ENCODE peak calls at places on chromosomes 4 and X, in eight cellular contexts. One of them, this sample, is unnamed. For H3K4me1, the result is how much of the 10 kb centered on the place peaks cover.

GRCh38 chr4:40132816-40133215 is 64.0 kb upstream of the RHOH start:
- DNase-seq in CD8-positive, alpha-beta T cell: no peak
- DNase-seq in PC-3: no peak
- DNase-seq in CD8-positive, alpha-beta memory T cell: no peak
- DNase-seq in body of pancreas: no peak
- DNase-seq in stomach: no peak
- DNase-seq in A549: no peak
- DNase-seq in NT2/D1: no peak
- DNase-seq in this sample: no peak

GRCh38 chrX:132614297-132614696 is 125.5 kb upstream of the MBNL3 start:
- DNase-seq in PC-3: peak
- DNase-seq in A549: peak
- DNase-seq in CD8-positive, alpha-beta T cell: no peak
- DNase-seq in CD8-positive, alpha-beta memory T cell: no peak
- DNase-seq in NT2/D1: no peak
- DNase-seq in stomach: no peak
- DNase-seq in body of pancreas: no peak
- DNase-seq in this sample: no peak

GRCh38 chrX:15170927-15171326 is 99.0 kb downstream of the ASB9 start:
- DNase-seq in A549: no peak
- DNase-seq in PC-3: no peak
- DNase-seq in body of pancreas: no peak
- DNase-seq in stomach: no peak
- DNase-seq in CD8-positive, alpha-beta T cell: no peak
- DNase-seq in NT2/D1: no peak
- DNase-seq in CD8-positive, alpha-beta memory T cell: no peak
- DNase-seq in this sample: no peak

GRCh38 chr4:176981074-176981473 is 188.4 kb upstream of the VEGFC start:
- DNase-seq in CD8-positive, alpha-beta memory T cell: no peak
- DNase-seq in A549: no peak
- DNase-seq in CD8-positive, alpha-beta T cell: no peak
- DNase-seq in PC-3: no peak
- DNase-seq in NT2/D1: no peak
- DNase-seq in body of pancreas: no peak
- DNase-seq in stomach: no peak
- DNase-seq in this sample: no peak

GRCh38 chr4:54668031-54668611 is 10.4 kb downstream of the KIT start:
- DNase-seq in CD8-positive, alpha-beta memory T cell: no peak
- DNase-seq in CD8-positive, alpha-beta T cell: no peak
- DNase-seq in stomach: no peak
- DNase-seq in PC-3: no peak
- DNase-seq in A549: no peak
- DNase-seq in NT2/D1: no peak
- DNase-seq in body of pancreas: no peak
- DNase-seq in this sample: no peak

GRCh38 chr4:139762715-139763114 is 97.1 kb downstream of the MGST2 start:
- DNase-seq in NT2/D1: no peak
- DNase-seq in body of pancreas: no peak
- DNase-seq in CD8-positive, alpha-beta memory T cell: no peak
- DNase-seq in PC-3: no peak
- DNase-seq in CD8-positive, alpha-beta T cell: no peak
- DNase-seq in stomach: no peak
- DNase-seq in A549: no peak
- DNase-seq in this sample: no peak

GRCh38 chr4:164383187-164384181 is 370.4 kb upstream of the SMIM31 start:
- DNase-seq in stomach: no peak
- DNase-seq in PC-3: no peak
- DNase-seq in CD8-positive, alpha-beta T cell: no peak
- DNase-seq in CD8-positive, alpha-beta memory T cell: no peak
- DNase-seq in NT2/D1: peak
- DNase-seq in body of pancreas: no peak
- DNase-seq in A549: peak
- DNase-seq in this sample: no peak

GRCh38 chr4:103075435-103075893 is 1.1 kb downstream of the SLC9B2 start:
- DNase-seq in PC-3: peak
- DNase-seq in A549: peak
- DNase-seq in CD8-positive, alpha-beta T cell: no peak
- DNase-seq in stomach: no peak
- DNase-seq in CD8-positive, alpha-beta memory T cell: no peak
- DNase-seq in body of pancreas: no peak
- DNase-seq in NT2/D1: no peak
- DNase-seq in this sample: no peak

GRCh38 chrX:10514891-10515290 is 105.5 kb downstream of the MID1 start:
- DNase-seq in body of pancreas: no peak
- DNase-seq in PC-3: no peak
- DNase-seq in CD8-positive, alpha-beta T cell: no peak
- DNase-seq in NT2/D1: no peak
- DNase-seq in A549: no peak
- DNase-seq in CD8-positive, alpha-beta memory T cell: no peak
- DNase-seq in stomach: no peak
- DNase-seq in this sample: no peak

GRCh38 chr4:184355857-184356256 is 118.5 kb downstream of the IRF2 start:
- DNase-seq in CD8-positive, alpha-beta memory T cell: no peak
- DNase-seq in PC-3: no peak
- DNase-seq in NT2/D1: no peak
- DNase-seq in A549: no peak
- DNase-seq in CD8-positive, alpha-beta T cell: no peak
- DNase-seq in body of pancreas: no peak
- DNase-seq in stomach: no peak
- DNase-seq in this sample: no peak

GRCh38 chr4:1029957-1030520 is 18.6 kb downstream of the FGFRL1 start:
- DNase-seq in CD8-positive, alpha-beta T cell: no peak
- DNase-seq in stomach: peak
- DNase-seq in body of pancreas: no peak
- DNase-seq in PC-3: no peak
- DNase-seq in CD8-positive, alpha-beta memory T cell: no peak
- DNase-seq in NT2/D1: no peak
- DNase-seq in A549: no peak
- DNase-seq in this sample: no peak

GRCh38 chrX:93538575-93538974 is 134.8 kb downstream of the NAP1L3 start:
- DNase-seq in CD8-positive, alpha-beta memory T cell: no peak
- DNase-seq in NT2/D1: no peak
- DNase-seq in A549: no peak
- DNase-seq in CD8-positive, alpha-beta T cell: no peak
- DNase-seq in stomach: no peak
- DNase-seq in PC-3: peak
- DNase-seq in body of pancreas: no peak
- DNase-seq in this sample: no peak

GRCh38 chr4:148831945-148832344 is 389.7 kb upstream of the NR3C2 start:
- DNase-seq in CD8-positive, alpha-beta memory T cell: no peak
- DNase-seq in A549: peak
- DNase-seq in PC-3: peak
- DNase-seq in body of pancreas: no peak
- DNase-seq in stomach: no peak
- DNase-seq in CD8-positive, alpha-beta T cell: no peak
- DNase-seq in NT2/D1: no peak
- DNase-seq in this sample: no peak

GRCh38 chr4:118783887-118784286 is 52.0 kb downstream of the SEC24D start:
- DNase-seq in NT2/D1: no peak
- DNase-seq in PC-3: no peak
- DNase-seq in body of pancreas: no peak
- DNase-seq in stomach: no peak
- DNase-seq in A549: no peak
- DNase-seq in CD8-positive, alpha-beta memory T cell: no peak
- DNase-seq in CD8-positive, alpha-beta T cell: no peak
- DNase-seq in this sample: no peak

GRCh38 chr4:72568959-72569718 is at the start of gene ADAMTS3:
- DNase-seq in stomach: peak
- DNase-seq in CD8-positive, alpha-beta memory T cell: no peak
- DNase-seq in NT2/D1: peak
- DNase-seq in CD8-positive, alpha-beta T cell: no peak
- DNase-seq in A549: peak
- DNase-seq in body of pancreas: peak
- DNase-seq in PC-3: peak
- DNase-seq in this sample: peak

GRCh38 chr4:132108784-132109183 is 1040.3 kb upstream of the PCDH10 start:
- DNase-seq in A549: no peak
- DNase-seq in CD8-positive, alpha-beta memory T cell: no peak
- DNase-seq in stomach: no peak
- DNase-seq in body of pancreas: no peak
- DNase-seq in PC-3: peak
- DNase-seq in NT2/D1: no peak
- DNase-seq in CD8-positive, alpha-beta T cell: no peak
- DNase-seq in this sample: no peak

GRCh38 chr4:3857316-3857926 is 91.2 kb downstream of the ADRA2C start:
- DNase-seq in body of pancreas: no peak
- DNase-seq in stomach: no peak
- DNase-seq in CD8-positive, alpha-beta memory T cell: no peak
- DNase-seq in A549: no peak
- DNase-seq in NT2/D1: no peak
- DNase-seq in PC-3: no peak
- DNase-seq in CD8-positive, alpha-beta T cell: no peak
- DNase-seq in this sample: no peak
- H3K4me3 ChIP-seq in body of pancreas: no peak
- H3K4me3 ChIP-seq in stomach: no peak
- H3K4me3 ChIP-seq in CD8-positive, alpha-beta memory T cell: no peak
- H3K4me3 ChIP-seq in A549: no peak
- H3K4me3 ChIP-seq in NT2/D1: no peak
- H3K4me3 ChIP-seq in PC-3: no peak
- H3K4me3 ChIP-seq in CD8-positive, alpha-beta T cell: no peak
- H3K4me3 ChIP-seq in this sample: no peak

GRCh38 chr4:7902101-7902553 is 37.5 kb downstream of the AFAP1 start:
- DNase-seq in stomach: no peak
- DNase-seq in CD8-positive, alpha-beta T cell: no peak
- DNase-seq in PC-3: no peak
- DNase-seq in body of pancreas: no peak
- DNase-seq in CD8-positive, alpha-beta memory T cell: no peak
- DNase-seq in NT2/D1: no peak
- DNase-seq in A549: no peak
- DNase-seq in this sample: no peak
- H3K4me1 ChIP-seq in stomach: half or more
- H3K4me1 ChIP-seq in CD8-positive, alpha-beta T cell: under half
- H3K4me1 ChIP-seq in PC-3: under half
- H3K4me1 ChIP-seq in body of pancreas: under half
- H3K4me1 ChIP-seq in CD8-positive, alpha-beta memory T cell: under half
- H3K4me1 ChIP-seq in NT2/D1: under half
- H3K4me1 ChIP-seq in A549: half or more
- H3K4me1 ChIP-seq in this sample: under half

GRCh38 chr4:153528705-153529493 is 62.7 kb downstream of the TMEM131L start:
- DNase-seq in NT2/D1: no peak
- DNase-seq in PC-3: no peak
- DNase-seq in CD8-positive, alpha-beta T cell: no peak
- DNase-seq in stomach: no peak
- DNase-seq in A549: no peak
- DNase-seq in CD8-positive, alpha-beta memory T cell: no peak
- DNase-seq in body of pancreas: no peak
- DNase-seq in this sample: no peak
- H3K4me3 ChIP-seq in NT2/D1: no peak
- H3K4me3 ChIP-seq in PC-3: no peak
- H3K4me3 ChIP-seq in CD8-positive, alpha-beta T cell: peak
- H3K4me3 ChIP-seq in stomach: no peak
- H3K4me3 ChIP-seq in A549: no peak
- H3K4me3 ChIP-seq in CD8-positive, alpha-beta memory T cell: no peak
- H3K4me3 ChIP-seq in body of pancreas: no peak
- H3K4me3 ChIP-seq in this sample: no peak

DNA sequence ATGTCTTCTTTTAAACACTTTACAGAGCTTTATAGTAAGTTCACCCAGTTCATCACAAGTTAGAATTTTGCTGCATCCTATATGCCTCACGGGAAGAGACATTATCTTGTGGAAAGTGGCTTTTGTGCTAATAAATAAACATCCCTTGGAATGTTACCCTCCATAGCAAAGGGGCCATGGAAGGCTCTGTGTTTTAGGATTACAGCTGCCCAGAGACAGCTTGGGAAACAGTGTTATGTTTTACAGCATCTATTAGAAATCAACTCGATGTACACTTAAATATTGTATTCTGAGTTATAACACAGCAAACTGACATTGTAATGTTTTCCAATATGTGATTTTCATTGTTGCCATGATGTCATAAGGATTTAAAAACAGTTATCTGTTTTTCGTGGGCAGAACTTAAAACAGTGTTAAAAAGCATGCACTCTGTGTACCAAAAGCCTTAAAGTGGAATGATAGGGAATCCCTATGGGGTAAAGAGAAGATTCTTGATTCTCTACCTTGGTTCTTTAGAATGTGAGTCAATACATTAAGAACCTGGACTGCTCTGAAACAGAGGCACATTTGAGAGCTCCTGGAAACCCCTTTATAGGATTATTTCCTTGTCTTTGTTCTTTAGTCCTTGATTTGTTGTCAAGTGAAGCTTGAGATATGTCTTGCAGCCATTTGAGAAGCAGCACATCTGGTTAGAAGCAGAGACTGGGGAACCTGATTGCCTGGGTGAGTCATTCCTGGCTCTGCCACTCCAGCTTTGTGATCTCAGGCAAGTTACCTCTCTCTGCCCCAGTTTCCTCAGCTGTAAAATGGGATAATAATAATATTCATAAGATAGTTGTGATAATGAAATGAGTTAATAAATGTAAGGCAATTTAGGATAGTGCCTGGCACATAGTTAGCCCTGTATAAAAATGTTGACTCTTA is 41.6 kb downstream of the ARHGAP10 start:
- DNase-seq in PC-3: peak
- DNase-seq in NT2/D1: no peak
- DNase-seq in CD8-positive, alpha-beta memory T cell: no peak
- DNase-seq in A549: no peak
- DNase-seq in CD8-positive, alpha-beta T cell: no peak
- DNase-seq in stomach: no peak
- DNase-seq in body of pancreas: no peak
- DNase-seq in this sample: no peak
- H3K4me1 ChIP-seq in PC-3: under half
- H3K4me1 ChIP-seq in NT2/D1: under half
- H3K4me1 ChIP-seq in CD8-positive, alpha-beta memory T cell: under half
- H3K4me1 ChIP-seq in A549: half or more
- H3K4me1 ChIP-seq in CD8-positive, alpha-beta T cell: under half
- H3K4me1 ChIP-seq in stomach: half or more
- H3K4me1 ChIP-seq in body of pancreas: under half
- H3K4me1 ChIP-seq in this sample: under half

DNA sequence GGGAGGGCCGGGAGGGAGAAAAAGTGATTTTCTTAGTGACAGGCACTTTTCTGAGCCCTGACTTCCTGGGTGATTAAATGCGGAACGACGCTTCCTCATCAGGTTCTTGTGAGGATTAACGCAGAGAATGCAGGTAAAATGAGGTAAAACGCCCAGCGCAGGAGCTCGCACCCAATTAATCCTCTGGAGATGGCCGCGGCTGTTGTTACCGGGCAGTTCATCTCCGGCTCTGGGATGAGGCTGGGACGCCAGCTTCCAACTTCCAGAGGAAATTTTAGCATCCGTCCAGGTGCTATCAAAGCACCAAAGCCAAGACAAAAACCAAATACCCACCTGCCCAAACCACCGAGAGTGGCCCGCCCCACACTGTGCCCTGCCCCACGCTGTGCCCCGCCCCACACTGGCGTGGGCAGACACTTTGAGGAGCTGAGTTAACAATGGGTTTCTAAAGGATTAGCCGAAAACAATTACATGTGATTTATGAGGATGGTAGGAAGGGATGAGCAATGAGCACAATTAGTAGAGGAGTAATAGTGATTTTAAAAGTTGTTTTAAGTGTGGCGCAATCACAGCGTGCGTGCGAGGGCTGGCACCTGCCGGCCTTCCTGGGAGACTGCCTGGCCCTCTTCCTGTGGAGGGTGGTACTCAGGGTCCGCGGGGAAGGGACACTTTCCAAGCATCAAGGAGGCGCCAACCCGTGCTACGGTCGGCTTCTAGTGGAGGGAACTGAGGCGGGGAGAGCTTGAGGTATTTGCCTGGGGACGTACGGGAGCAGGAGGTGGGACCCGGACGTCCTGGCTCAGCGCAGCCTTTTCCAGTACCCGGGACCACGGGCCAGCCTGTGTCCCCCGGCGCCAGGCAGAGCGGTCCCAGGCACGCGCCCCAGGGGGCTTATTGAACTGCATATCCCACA is 41.6 kb upstream of the ADRA2C start:
- DNase-seq in stomach: no peak
- DNase-seq in body of pancreas: no peak
- DNase-seq in CD8-positive, alpha-beta memory T cell: no peak
- DNase-seq in PC-3: no peak
- DNase-seq in NT2/D1: no peak
- DNase-seq in CD8-positive, alpha-beta T cell: no peak
- DNase-seq in A549: no peak
- DNase-seq in this sample: no peak
- H3K4me3 ChIP-seq in stomach: no peak
- H3K4me3 ChIP-seq in body of pancreas: no peak
- H3K4me3 ChIP-seq in CD8-positive, alpha-beta memory T cell: no peak
- H3K4me3 ChIP-seq in PC-3: no peak
- H3K4me3 ChIP-seq in NT2/D1: peak
- H3K4me3 ChIP-seq in CD8-positive, alpha-beta T cell: no peak
- H3K4me3 ChIP-seq in A549: no peak
- H3K4me3 ChIP-seq in this sample: no peak